ENCODE peak calls at places on chromosomes 12 and 14, in eight cellular contexts. H is osteoblast; Y is body of pancreas; J is MM.1S; L is astrocyte of the spinal cord; M is left cardiac atrium; C is NCI-H1092 treated with DMSO at 0.1 percent for 48 hours; I is activated T-cell treated with anti-CD3 and anti-CD28 coated beads, Interleukin-2, amount 50 U/mL, for 48 hours. P is an unnamed sample.

GRCh38 chr12:4133029-4133428 is 140.5 kb upstream of the CCND2 start:
- DNase-seq in H (no peak), Y (no peak), J (no peak), L (no peak), M (no peak), C (no peak), I (no peak), P (no peak)

GRCh38 chr14:99603965-99604765 is at the start of gene CCDC85C:
- DNase-seq in H (peak; percentile 100), Y (peak; percentile 94), J (peak; percentile 87), L (peak; percentile 95), M (peak; percentile 94), C (peak; percentile 94), I (peak; percentile 95), P (peak; percentile 98)

GRCh38 chr12:30329281-30329680 is 366.4 kb downstream of the IPO8 start:
- DNase-seq in H (no peak), Y (no peak), J (no peak), L (peak; percentile 39), M (no peak), C (no peak), I (no peak), P (no peak)

GRCh38 chr12:96720363-96720705 is 186.7 kb upstream of the NEDD1 start:
- DNase-seq in H (no peak), Y (peak; percentile 4), J (peak; percentile 84), L (no peak), M (peak; percentile 22), C (peak; percentile 32), I (peak; percentile 38), P (no peak)

GRCh38 chr12:31591308-31591901 is 469 bp upstream of the DENND5B start:
- DNase-seq in H (peak; percentile 65), Y (peak; percentile 20), J (no peak), L (peak; percentile 32), M (peak; percentile 34), C (peak; percentile 54), I (peak; percentile 20), P (peak; percentile 85)

GRCh38 chr14:54685286-54685845 is 118.4 kb downstream of the SAMD4A start:
- DNase-seq in H (no peak), Y (no peak), J (no peak), L (peak; percentile 70), M (no peak), C (no peak), I (no peak), P (no peak)

GRCh38 chr12:102234599-102234998 is 37.0 kb upstream of the PMCH start:
- DNase-seq in H (no peak), Y (no peak), J (no peak), L (no peak), M (no peak), C (no peak), I (no peak), P (no peak)

GRCh38 chr14:61559641-61560201 is 135.6 kb upstream of the HIF1A start:
- DNase-seq in H (peak; percentile 41), Y (no peak), J (no peak), L (no peak), M (no peak), C (no peak), I (no peak), P (no peak)

GRCh38 chr12:110836291-110836690 is 10.5 kb upstream of the CCDC63 start:
- DNase-seq in H (no peak), Y (no peak), J (no peak), L (no peak), M (no peak), C (no peak), I (no peak), P (no peak)

GRCh38 chr12:10505620-10506019 is at the start of gene EIF2S3B:
- DNase-seq in H (no peak), Y (no peak), J (no peak), L (no peak), M (no peak), C (no peak), I (no peak), P (no peak)

GRCh38 chr12:9869307-9870161 is at the start of gene CLEC2B:
- DNase-seq in H (no peak), Y (peak; percentile 13), J (peak; percentile 67), L (peak; percentile 83), M (no peak), C (no peak), I (peak; percentile 25), P (peak; percentile 2)

GRCh38 chr12:25829192-25829591 is 129.3 kb upstream of the RASSF8 start:
- DNase-seq in H (peak; percentile 81), Y (peak; percentile 6), J (no peak), L (peak; percentile 86), M (peak; percentile 70), C (no peak), I (no peak), P (no peak)

GRCh38 chr14:92759300-92759678 is 10.9 kb upstream of the LGMN start:
- DNase-seq in H (no peak), Y (no peak), J (peak; percentile 63), L (peak; percentile 20), M (no peak), C (no peak), I (no peak), P (peak; percentile 73)

GRCh38 chr12:91353266-91353665 is 170.6 kb upstream of the DCN start:
- DNase-seq in H (no peak), Y (no peak), J (no peak), L (no peak), M (no peak), C (no peak), I (no peak), P (no peak)

GRCh38 chr12:58629376-58629775 is 290.9 kb downstream of the LRIG3 start:
- DNase-seq in H (no peak), Y (no peak), J (no peak), L (no peak), M (no peak), C (no peak), I (no peak), P (no peak)

GRCh38 chr14:64826333-64826732 is 53.4 kb downstream of the SPTB start:
- DNase-seq in H (no peak), Y (no peak), J (no peak), L (no peak), M (no peak), C (no peak), I (no peak), P (no peak)

GRCh38 chr14:65002586-65003210 is 16.0 kb downstream of the FNTB start:
- DNase-seq in H (peak; percentile 60), Y (no peak), J (no peak), L (peak; percentile 32), M (no peak), C (no peak), I (no peak), P (no peak)

GRCh38 chr12:113130457-113131135 is 5.0 kb downstream of the RASAL1 start:
- DNase-seq in H (peak; percentile 92), Y (no peak), J (no peak), L (no peak), M (no peak), C (no peak), I (no peak), P (peak; percentile 70)

GRCh38 chr12:101552277-101552676 is 42.5 kb upstream of the MYBPC1 start:
- DNase-seq in H (no peak), Y (peak; percentile 4), J (no peak), L (no peak), M (peak; percentile 32), C (no peak), I (no peak), P (peak; percentile 54)

GRCh38 chr14:31128601-31129526 is 78.7 kb downstream of the HECTD1 start:
- DNase-seq in H (no peak), Y (no peak), J (no peak), L (no peak), M (no peak), C (no peak), I (no peak), P (no peak)

GRCh38 chr14:89911018-89911919 is 43.3 kb downstream of the EFCAB11 start:
- DNase-seq in H (no peak), Y (peak; percentile 10), J (no peak), L (peak; percentile 86), M (no peak), C (peak; percentile 17), I (no peak), P (peak; percentile 59)

GRCh38 chr14:68894123-68894522 is 85.0 kb downstream of the ACTN1 start:
- DNase-seq in H (peak; percentile 96), Y (no peak), J (no peak), L (no peak), M (peak; percentile 61), C (no peak), I (no peak), P (no peak)

GRCh38 chr12:4388662-4389061 is 9.2 kb upstream of the FGF23 start:
- DNase-seq in H (no peak), Y (no peak), J (no peak), L (no peak), M (no peak), C (no peak), I (no peak), P (no peak)

GRCh38 chr14:100375273-100375962 is 52.3 kb downstream of the SLC25A47 start:
- DNase-seq in H (peak; percentile 88), Y (peak; percentile 64), J (no peak), L (peak; percentile 96), M (peak; percentile 90), C (no peak), I (peak; percentile 89), P (peak; percentile 74)

GRCh38 chr12:33533527-33533926 is 93.9 kb upstream of the SYT10 start:
- DNase-seq in H (no peak), Y (no peak), J (no peak), L (no peak), M (no peak), C (no peak), I (no peak), P (no peak)

GRCh38 chr12:22275847-22276246 is 58.7 kb downstream of the ST8SIA1 start:
- DNase-seq in H (peak; percentile 58), Y (peak; percentile 73), J (no peak), L (peak; percentile 98), M (peak; percentile 86), C (no peak), I (no peak), P (no peak)

GRCh38 chr12:89236237-89236636 is 116.1 kb downstream of the DUSP6 start:
- DNase-seq in H (no peak), Y (no peak), J (no peak), L (peak; percentile 62), M (no peak), C (no peak), I (no peak), P (no peak)

GRCh38 chr12:75908961-75909699 is 122.4 kb downstream of the PHLDA1 start:
- DNase-seq in H (peak; percentile 59), Y (peak; percentile 86), J (no peak), L (peak; percentile 95), M (peak; percentile 80), C (peak; percentile 86), I (no peak), P (peak; percentile 55)

GRCh38 chr12:40382217-40382616 is 157.4 kb downstream of the LRRK2 start:
- DNase-seq in H (no peak), Y (no peak), J (peak; percentile 47), L (no peak), M (no peak), C (no peak), I (no peak), P (peak; percentile 13)

GRCh38 chr14:72010474-72010873 is 78.2 kb downstream of the RGS6 start:
- DNase-seq in H (no peak), Y (no peak), J (no peak), L (no peak), M (no peak), C (no peak), I (no peak), P (no peak)

GRCh38 chr12:63857771-63858670 is 13.5 kb downstream of the SRGAP1 start:
- DNase-seq in H (no peak), Y (no peak), J (no peak), L (peak; percentile 68), M (no peak), C (no peak), I (no peak), P (no peak)

GRCh38 chr14:71354801-71355200 is 447.5 kb downstream of the PCNX1 start:
- DNase-seq in H (peak; percentile 70), Y (no peak), J (no peak), L (peak; percentile 33), M (no peak), C (no peak), I (no peak), P (peak; percentile 42)

GRCh38 chr12:84727964-84728363 is 184.6 kb downstream of the SLC6A15 start:
- DNase-seq in H (no peak), Y (no peak), J (peak; percentile 41), L (peak; percentile 10), M (no peak), C (no peak), I (no peak), P (peak; percentile 49)

GRCh38 chr12:67413577-67413976 is 144.4 kb downstream of the CAND1 start:
- DNase-seq in H (no peak), Y (no peak), J (no peak), L (no peak), M (no peak), C (no peak), I (no peak), P (peak; percentile 33)